ENCODE peak calls at places on chromosomes 11 and 22, in seven cellular contexts. D is stimulated activated CD4-positive, alpha-beta T cell treated with anti-CD3 and anti-CD28 coated beads, Interleukin-12 subunit alpha, Interleukin-12 subunit beta, amount 100 ng/mL, for 48 hours; M is heart left ventricle; E is DMS53; B is mesothelial cell of epicardium; Q is activated T-helper 1 cell treated with anti-CD3 and anti-CD28 coated beads, Interleukin-2, amount 50 U/mL, for 16 hours; H is HT-29. Y is an unnamed sample.

GRCh38 chr11:83910135-83910534 is 624.0 kb upstream of the CCDC90B start:
- DNase-seq in D (no peak), M (no peak), E (no peak), B (no peak), Q (no peak), H (no peak), Y (no peak)

GRCh38 chr22:23824476-23825245 is 14.1 kb downstream of the DERL3 start:
- DNase-seq in D (no peak), M (no peak), E (no peak), B (no peak), Q (no peak), H (no peak), Y (no peak)

GRCh38 chr11:126385991-126386728 is 30.7 kb downstream of the ST3GAL4 start:
- DNase-seq in D (no peak), M (no peak), E (no peak), B (no peak), Q (no peak), H (no peak), Y (no peak)

GRCh38 chr11:94754819-94755218 is 13.3 kb upstream of the AMOTL1 start:
- DNase-seq in D (no peak), M (no peak), E (no peak), B (no peak), Q (no peak), H (no peak), Y (no peak)

GRCh38 chr11:19933801-19934488 is 221.3 kb downstream of the NAV2 start:
- DNase-seq in D (no peak), M (no peak), E (no peak), B (no peak), Q (no peak), H (no peak), Y (no peak)

GRCh38 chr22:37905534-37906363 is at the start of gene MICALL1:
- DNase-seq in D (peak), M (peak), E (peak), B (peak), Q (peak), H (peak), Y (no peak)

GRCh38 chr22:28728621-28729313 is 12.9 kb downstream of the CHEK2 start:
- DNase-seq in D (no peak), M (no peak), E (no peak), B (no peak), Q (no peak), H (no peak), Y (no peak)

GRCh38 chr22:45864959-45865496 is 111.9 kb downstream of the WNT7B start:
- DNase-seq in D (no peak), M (no peak), E (no peak), B (no peak), Q (no peak), H (no peak), Y (no peak)

GRCh38 chr22:25896098-25896497 is 154.1 kb downstream of the MYO18B start:
- DNase-seq in D (no peak), M (no peak), E (no peak), B (no peak), Q (no peak), H (peak), Y (no peak)

GRCh38 chr11:46489668-46490560 is 98.3 kb upstream of the CHRM4 start:
- DNase-seq in D (peak), M (no peak), E (peak), B (no peak), Q (peak), H (peak), Y (no peak)

GRCh38 chr11:63609536-63609935 is 4.7 kb downstream of the PLAAT3 start:
- DNase-seq in D (no peak), M (peak), E (no peak), B (no peak), Q (no peak), H (peak), Y (no peak)

GRCh38 chr11:117822031-117822521 is 2.5 kb downstream of the FXYD2 start:
- DNase-seq in D (no peak), M (peak), E (peak), B (no peak), Q (no peak), H (no peak), Y (no peak)

GRCh38 chr11:64717268-64717578 is 5.8 kb downstream of the NRXN2 start:
- DNase-seq in D (no peak), M (no peak), E (no peak), B (no peak), Q (no peak), H (no peak), Y (no peak)

GRCh38 chr11:17810736-17811135 is 76.2 kb downstream of the KCNC1 start:
- DNase-seq in D (no peak), M (peak), E (no peak), B (no peak), Q (no peak), H (no peak), Y (peak)

GRCh38 chr22:29700949-29701927 is 18.6 kb upstream of the CABP7 start:
- DNase-seq in D (no peak), M (no peak), E (peak), B (no peak), Q (no peak), H (peak), Y (no peak)

GRCh38 chr11:78039919-78040671 is 17.0 kb upstream of the KCTD14 start:
- DNase-seq in D (peak), M (peak), E (peak), B (peak), Q (no peak), H (peak), Y (peak)

GRCh38 chr22:43642319-43642718 is 169.8 kb downstream of the EFCAB6 start:
- DNase-seq in D (no peak), M (no peak), E (peak), B (no peak), Q (no peak), H (no peak), Y (no peak)

GRCh38 chr22:36595154-36595553 is 66.2 kb upstream of the EIF3D start:
- DNase-seq in D (no peak), M (no peak), E (no peak), B (no peak), Q (no peak), H (no peak), Y (no peak)

GRCh38 chr22:48697223-48697622 is 1130.5 kb downstream of the BRD1 start:
- DNase-seq in D (no peak), M (no peak), E (no peak), B (no peak), Q (no peak), H (no peak), Y (no peak)

GRCh38 chr11:2774173-2775082 is 74.6 kb upstream of the KCNQ1OT1 start:
- DNase-seq in D (no peak), M (peak), E (no peak), B (peak), Q (no peak), H (no peak), Y (no peak)

GRCh38 chr22:17430298-17430900 is 61.1 kb downstream of the CECR2 start:
- DNase-seq in D (no peak), M (peak), E (no peak), B (no peak), Q (no peak), H (no peak), Y (no peak)

GRCh38 chr11:117856892-117857291 is 19.6 kb downstream of the FXYD6 start:
- DNase-seq in D (no peak), M (peak), E (no peak), B (peak), Q (no peak), H (no peak), Y (no peak)

GRCh38 chr22:39024923-39025322 is 4.0 kb downstream of the APOBEC3D start:
- DNase-seq in D (no peak), M (no peak), E (no peak), B (no peak), Q (no peak), H (no peak), Y (no peak)

GRCh38 chr11:45354976-45355705 is 69.0 kb upstream of the SYT13 start:
- DNase-seq in D (peak), M (peak), E (peak), B (peak), Q (peak), H (no peak), Y (peak)

GRCh38 chr11:113907681-113908080 is 3.1 kb downstream of the HTR3B start:
- DNase-seq in D (no peak), M (no peak), E (no peak), B (no peak), Q (no peak), H (no peak), Y (no peak)

GRCh38 chr11:119974467-119974866 is 163.4 kb downstream of the TRIM29 start:
- DNase-seq in D (no peak), M (peak), E (no peak), B (no peak), Q (no peak), H (no peak), Y (no peak)

GRCh38 chr11:71505001-71505400 is 22.1 kb upstream of the KRTAP5-7 start:
- DNase-seq in D (no peak), M (no peak), E (no peak), B (no peak), Q (no peak), H (no peak), Y (no peak)

GRCh38 chr11:118535261-118535660 is 4.3 kb downstream of the TMEM25 start:
- DNase-seq in D (no peak), M (no peak), E (no peak), B (no peak), Q (no peak), H (no peak), Y (no peak)

GRCh38 chr11:28152743-28153142 is 44.6 kb downstream of the METTL15 start:
- DNase-seq in D (no peak), M (no peak), E (no peak), B (no peak), Q (no peak), H (no peak), Y (no peak)

GRCh38 chr11:32382339-32383049 is 52.8 kb downstream of the WT1 start:
- DNase-seq in D (no peak), M (no peak), E (no peak), B (no peak), Q (no peak), H (no peak), Y (no peak)

GRCh38 chr11:16606784-16607674 is 131.4 kb upstream of the C11orf58 start:
- DNase-seq in D (no peak), M (peak), E (peak), B (peak), Q (no peak), H (no peak), Y (no peak)

GRCh38 chr22:49917997-49918910 is at the start of the genes ALG12 and CRELD2:
- DNase-seq in D (peak), M (peak), E (peak), B (peak), Q (peak), H (peak), Y (peak)

GRCh38 chr11:2621919-2622318 is 77.9 kb downstream of the KCNQ1OT1 start:
- DNase-seq in D (no peak), M (no peak), E (no peak), B (no peak), Q (no peak), H (no peak), Y (no peak)